ENCODE peak calls at places on chromosomes 1 and 21, in five cellular contexts. One of them, this sample, is unnamed.

GRCh38 chr1:12615916-12616708 is 1.9 kb downstream of the DHRS3 start:
- DNase-seq in neuronal stem cell: no peak
- DNase-seq in mesendoderm: peak
- DNase-seq in IMR-90: peak
- DNase-seq in H1: peak
- DNase-seq in this sample: peak

GRCh38 chr1:147700042-147700711 is 29.9 kb upstream of the ACP6 start:
- DNase-seq in neuronal stem cell: peak
- DNase-seq in mesendoderm: peak
- DNase-seq in IMR-90: peak
- DNase-seq in H1: peak
- DNase-seq in this sample: peak

GRCh38 chr1:184368354-184368753 is 18.5 kb upstream of the C1orf21 start:
- DNase-seq in neuronal stem cell: no peak
- DNase-seq in mesendoderm: no peak
- DNase-seq in IMR-90: no peak
- DNase-seq in H1: no peak
- DNase-seq in this sample: no peak

GRCh38 chr1:157490337-157491165 is 61.8 kb downstream of the FCRL5 start:
- DNase-seq in neuronal stem cell: peak
- DNase-seq in mesendoderm: peak
- DNase-seq in IMR-90: peak
- DNase-seq in H1: peak
- DNase-seq in this sample: peak

GRCh38 chr1:93963585-93963984 is 54.4 kb upstream of the GCLM start:
- DNase-seq in neuronal stem cell: no peak
- DNase-seq in mesendoderm: no peak
- DNase-seq in IMR-90: no peak
- DNase-seq in H1: no peak
- DNase-seq in this sample: no peak

GRCh38 chr21:16455526-16455925 is 725.7 kb downstream of the USP25 start:
- DNase-seq in neuronal stem cell: no peak
- DNase-seq in mesendoderm: no peak
- DNase-seq in IMR-90: no peak
- DNase-seq in H1: no peak
- DNase-seq in this sample: no peak

GRCh38 chr1:202692959-202693555 is 17.2 kb downstream of the SYT2 start:
- DNase-seq in neuronal stem cell: peak
- DNase-seq in mesendoderm: peak
- DNase-seq in IMR-90: peak
- DNase-seq in H1: peak
- DNase-seq in this sample: peak

GRCh38 chr21:45336870-45337269 is 49.2 kb upstream of the POFUT2 start:
- DNase-seq in neuronal stem cell: no peak
- DNase-seq in mesendoderm: peak
- DNase-seq in IMR-90: peak
- DNase-seq in H1: no peak
- DNase-seq in this sample: peak

GRCh38 chr1:3965693-3966092 is 65.6 kb upstream of the C1orf174 start:
- DNase-seq in neuronal stem cell: no peak
- DNase-seq in mesendoderm: no peak
- DNase-seq in IMR-90: no peak
- DNase-seq in H1: no peak
- DNase-seq in this sample: no peak

GRCh38 chr1:177077734-177078489 is 86.6 kb downstream of the ASTN1 start:
- DNase-seq in neuronal stem cell: no peak
- DNase-seq in mesendoderm: no peak
- DNase-seq in IMR-90: no peak
- DNase-seq in H1: no peak
- DNase-seq in this sample: no peak

GRCh38 chr1:49163041-49163440 is 386.4 kb upstream of the BEND5 start:
- DNase-seq in neuronal stem cell: no peak
- DNase-seq in mesendoderm: no peak
- DNase-seq in IMR-90: no peak
- DNase-seq in H1: no peak
- DNase-seq in this sample: no peak

DNA sequence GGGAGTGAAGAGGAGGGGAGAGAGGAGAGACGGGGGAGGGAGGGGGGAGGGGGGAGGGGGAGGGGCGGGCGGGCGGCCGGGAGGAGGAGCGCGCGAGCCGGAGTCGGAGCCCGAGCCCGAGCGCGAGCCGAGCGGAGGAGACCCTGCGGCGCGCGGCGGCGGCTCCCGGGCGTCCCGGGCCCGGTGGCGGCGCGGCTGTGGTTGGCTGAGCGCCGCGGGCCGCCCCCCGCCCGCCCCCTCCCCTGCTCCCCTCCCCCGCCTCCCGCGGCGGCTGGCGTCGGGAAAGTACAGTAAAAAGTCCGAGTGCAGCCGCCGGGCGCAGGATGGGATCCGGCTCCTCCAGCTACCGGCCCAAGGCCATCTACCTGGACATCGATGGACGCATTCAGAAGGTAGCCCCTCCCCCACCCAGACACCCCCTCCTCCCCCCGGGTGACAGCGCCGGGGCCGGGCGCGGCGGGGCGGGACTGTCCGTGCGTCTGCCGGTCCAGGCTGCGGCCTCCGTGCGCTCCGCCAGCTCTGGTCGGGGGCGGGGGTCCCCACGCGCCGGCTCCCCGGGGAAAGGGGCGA is at the start of gene PDE9A:
- DNase-seq in neuronal stem cell: peak
- DNase-seq in mesendoderm: peak
- DNase-seq in IMR-90: no peak
- DNase-seq in H1: peak
- DNase-seq in this sample: peak
- H2BK120ac ChIP-seq in neuronal stem cell: peak
- H2BK120ac ChIP-seq in mesendoderm: no peak
- H2BK120ac ChIP-seq in IMR-90: no peak
- H2BK120ac ChIP-seq in H1: no peak
- H2BK120ac ChIP-seq in this sample: peak

DNA sequence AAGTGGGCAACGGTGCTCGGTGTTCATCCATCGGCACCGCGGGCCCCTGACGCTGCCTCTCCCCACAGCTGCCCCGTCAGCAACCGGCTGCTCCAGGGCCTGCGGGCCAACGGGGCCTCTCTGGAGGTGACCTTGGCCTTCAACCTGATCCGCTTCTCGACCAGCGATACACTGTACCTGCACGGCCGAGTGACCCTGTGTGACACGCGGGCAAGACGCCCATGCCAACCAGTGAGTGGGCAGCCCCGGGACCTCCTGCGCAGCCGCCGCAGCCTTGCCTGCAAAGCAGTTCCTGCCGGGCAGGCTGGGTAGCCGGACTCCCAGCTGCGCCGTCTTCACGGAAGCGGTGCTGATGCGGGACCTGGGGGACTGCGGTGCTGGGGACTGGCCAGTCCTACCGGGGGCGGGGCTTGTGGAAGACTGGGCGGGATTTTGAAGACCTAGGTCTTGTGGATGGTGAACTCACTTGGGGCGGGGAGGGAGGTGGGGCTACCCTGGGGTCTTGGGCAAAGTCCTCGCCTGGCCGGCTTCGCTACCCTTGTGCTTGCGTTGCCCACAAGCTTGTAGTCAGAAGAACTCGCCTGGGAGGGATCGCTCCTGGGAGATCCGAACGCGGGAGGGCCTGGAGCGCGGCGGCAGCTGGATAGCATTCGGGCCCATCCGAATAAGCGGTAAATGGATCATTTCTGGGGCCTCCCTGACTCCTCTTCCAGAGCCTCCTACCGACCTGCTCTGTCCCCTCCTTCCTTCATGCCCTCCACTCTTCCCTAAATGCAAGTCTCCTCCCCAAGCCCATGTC is 8.8 kb upstream of the CEP85 start:
- DNase-seq in neuronal stem cell: peak
- DNase-seq in mesendoderm: peak
- DNase-seq in IMR-90: no peak
- DNase-seq in H1: peak
- DNase-seq in this sample: peak
- H3K27ac ChIP-seq in neuronal stem cell: no peak
- H3K27ac ChIP-seq in mesendoderm: no peak
- H3K27ac ChIP-seq in IMR-90: no peak
- H3K27ac ChIP-seq in H1: no peak
- H3K27ac ChIP-seq in this sample: no peak

GRCh38 chr1:172480421-172480820 is 36.6 kb upstream of the PIGC start:
- DNase-seq in neuronal stem cell: no peak
- DNase-seq in mesendoderm: no peak
- DNase-seq in IMR-90: no peak
- DNase-seq in H1: no peak
- DNase-seq in this sample: no peak
- H2BK5ac ChIP-seq in neuronal stem cell: no peak
- H2BK5ac ChIP-seq in mesendoderm: no peak
- H2BK5ac ChIP-seq in IMR-90: no peak
- H2BK5ac ChIP-seq in H1: no peak
- H2BK5ac ChIP-seq in this sample: no peak

GRCh38 chr1:1361982-1362423 is 3.6 kb upstream of the MXRA8 start:
- DNase-seq in neuronal stem cell: no peak
- DNase-seq in mesendoderm: peak
- DNase-seq in IMR-90: peak
- DNase-seq in H1: no peak
- DNase-seq in this sample: peak
- H2BK120ac ChIP-seq in neuronal stem cell: no peak
- H2BK120ac ChIP-seq in mesendoderm: no peak
- H2BK120ac ChIP-seq in IMR-90: peak
- H2BK120ac ChIP-seq in H1: no peak
- H2BK120ac ChIP-seq in this sample: peak

GRCh38 chr1:107590087-107590486 is 374.9 kb downstream of the VAV3 start:
- DNase-seq in neuronal stem cell: no peak
- DNase-seq in mesendoderm: no peak
- DNase-seq in IMR-90: no peak
- DNase-seq in H1: no peak
- DNase-seq in this sample: no peak

GRCh38 chr1:107597290-107597689 is 367.7 kb downstream of the VAV3 start:
- DNase-seq in neuronal stem cell: no peak
- DNase-seq in mesendoderm: peak
- DNase-seq in IMR-90: no peak
- DNase-seq in H1: no peak
- DNase-seq in this sample: no peak

GRCh38 chr1:107590895-107591622 is 373.9 kb downstream of the VAV3 start:
- DNase-seq in neuronal stem cell: no peak
- DNase-seq in mesendoderm: no peak
- DNase-seq in IMR-90: no peak
- DNase-seq in H1: no peak
- DNase-seq in this sample: no peak

GRCh38 chr1:107593436-107594209 is 371.4 kb downstream of the VAV3 start:
- DNase-seq in neuronal stem cell: no peak
- DNase-seq in mesendoderm: no peak
- DNase-seq in IMR-90: no peak
- DNase-seq in H1: no peak
- DNase-seq in this sample: no peak

DNA sequence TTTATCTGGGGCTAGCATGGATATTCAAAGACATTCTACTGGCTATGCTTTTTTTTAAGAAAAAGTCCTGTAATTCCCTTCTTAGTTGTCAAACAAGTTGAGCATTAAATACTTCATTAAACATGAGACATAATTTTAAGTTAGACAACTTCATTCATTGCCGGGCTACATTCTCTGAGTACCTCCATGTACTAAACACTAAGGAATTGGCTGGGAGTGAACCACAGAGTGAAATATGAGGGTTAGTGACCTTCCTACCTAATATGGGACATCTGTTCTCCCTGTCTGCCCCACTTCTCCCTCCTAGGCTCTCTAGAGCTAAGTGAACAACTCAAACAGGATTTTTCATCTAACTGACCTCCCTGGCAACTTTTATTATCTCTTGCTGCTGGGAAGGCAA is 370.4 kb downstream of the VAV3 start:
- DNase-seq in neuronal stem cell: no peak
- DNase-seq in mesendoderm: no peak
- DNase-seq in IMR-90: no peak
- DNase-seq in H1: no peak
- DNase-seq in this sample: no peak
- H3K27ac ChIP-seq in neuronal stem cell: no peak
- H3K27ac ChIP-seq in mesendoderm: no peak
- H3K27ac ChIP-seq in IMR-90: no peak
- H3K27ac ChIP-seq in H1: no peak
- H3K27ac ChIP-seq in this sample: no peak

GRCh38 chr1:56284933-56285332 is 294.4 kb downstream of the PLPP3 start:
- DNase-seq in neuronal stem cell: no peak
- DNase-seq in mesendoderm: no peak
- DNase-seq in IMR-90: peak
- DNase-seq in H1: no peak
- DNase-seq in this sample: no peak

GRCh38 chr1:56287736-56288135 is 291.6 kb downstream of the PLPP3 start:
- DNase-seq in neuronal stem cell: no peak
- DNase-seq in mesendoderm: no peak
- DNase-seq in IMR-90: no peak
- DNase-seq in H1: no peak
- DNase-seq in this sample: no peak

GRCh38 chr1:56286956-56287355 is 292.4 kb downstream of the PLPP3 start:
- DNase-seq in neuronal stem cell: no peak
- DNase-seq in mesendoderm: no peak
- DNase-seq in IMR-90: no peak
- DNase-seq in H1: no peak
- DNase-seq in this sample: no peak

GRCh38 chr1:56286506-56286905 is 292.9 kb downstream of the PLPP3 start:
- DNase-seq in neuronal stem cell: no peak
- DNase-seq in mesendoderm: no peak
- DNase-seq in IMR-90: no peak
- DNase-seq in H1: no peak
- DNase-seq in this sample: no peak

GRCh38 chr1:56285554-56286402 is 293.6 kb downstream of the PLPP3 start:
- DNase-seq in neuronal stem cell: no peak
- DNase-seq in mesendoderm: no peak
- DNase-seq in IMR-90: no peak
- DNase-seq in H1: no peak
- DNase-seq in this sample: no peak
- H2BK5ac ChIP-seq in neuronal stem cell: no peak
- H2BK5ac ChIP-seq in mesendoderm: no peak
- H2BK5ac ChIP-seq in IMR-90: no peak
- H2BK5ac ChIP-seq in H1: no peak
- H2BK5ac ChIP-seq in this sample: no peak

DNA sequence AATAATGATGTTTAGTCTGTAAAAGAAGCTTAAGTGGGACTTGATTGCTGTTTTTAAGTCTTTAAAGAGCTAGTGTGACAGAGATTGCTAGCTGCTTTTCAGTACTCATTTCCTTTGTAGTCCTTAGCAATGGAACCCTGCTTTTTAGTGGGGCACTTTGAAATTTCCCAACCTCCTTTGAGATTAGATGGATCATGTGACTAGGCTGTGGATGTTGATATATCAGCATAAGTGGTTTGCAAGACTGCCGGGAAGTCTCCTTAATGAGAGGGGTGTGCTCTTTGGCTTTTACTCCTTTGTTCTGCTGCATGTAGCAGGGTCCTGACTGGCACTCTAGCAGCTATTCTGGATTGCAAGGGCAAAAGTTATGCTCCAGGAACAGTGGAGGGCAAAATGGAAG is 11.2 kb upstream of the RCOR3 start:
- DNase-seq in neuronal stem cell: no peak
- DNase-seq in mesendoderm: peak
- DNase-seq in IMR-90: no peak
- DNase-seq in H1: peak
- DNase-seq in this sample: peak
- H2BK120ac ChIP-seq in neuronal stem cell: no peak
- H2BK120ac ChIP-seq in mesendoderm: no peak
- H2BK120ac ChIP-seq in IMR-90: no peak
- H2BK120ac ChIP-seq in H1: no peak
- H2BK120ac ChIP-seq in this sample: no peak

GRCh38 chr1:30975217-30975616 is 66.7 kb upstream of the SDC3 start:
- DNase-seq in neuronal stem cell: no peak
- DNase-seq in mesendoderm: peak
- DNase-seq in IMR-90: no peak
- DNase-seq in H1: no peak
- DNase-seq in this sample: no peak
- H3K27ac ChIP-seq in neuronal stem cell: no peak
- H3K27ac ChIP-seq in mesendoderm: no peak
- H3K27ac ChIP-seq in IMR-90: no peak
- H3K27ac ChIP-seq in H1: no peak
- H3K27ac ChIP-seq in this sample: peak

This sample was measured in mesenchymal stem cell.